ENCODE peak calls at places on chromosomes 5 and 9, in five cellular contexts. H is fibroblast of lung, J is heart left ventricle, V is astrocyte, N is cardiac muscle cell. E is an unnamed sample. For H3K27me3 and H3K36me3, the result is how much of the 10 kb centered on the place peaks cover.

GRCh38 chr9:91207889-91208651 is 153.6 kb downstream of the AUH start:
- DNase-seq in H (peak), J (no peak), V (peak), N (peak), E (no peak)

GRCh38 chr5:58094031-58094430 is 365.9 kb downstream of the PLK2 start:
- DNase-seq in H (no peak), J (no peak), V (no peak), N (no peak), E (no peak)

GRCh38 chr5:74355041-74355440 is 285.5 kb downstream of the ENC1 start:
- DNase-seq in H (no peak), J (no peak), V (no peak), N (no peak), E (no peak)

GRCh38 chr9:126788631-126789349 is 16.1 kb upstream of the ZBTB43 start:
- DNase-seq in H (peak), J (no peak), V (peak), N (no peak), E (no peak)

GRCh38 chr5:65247594-65247993 is 234.1 kb downstream of the ADAMTS6 start:
- DNase-seq in H (no peak), J (no peak), V (no peak), N (no peak), E (no peak)

GRCh38 chr5:138936225-138936967 is 61.3 kb upstream of the LRRTM2 start:
- DNase-seq in H (no peak), J (no peak), V (no peak), N (no peak), E (no peak)

GRCh38 chr5:109656829-109657228 is 32.9 kb upstream of the MAN2A1 start:
- DNase-seq in H (peak), J (peak), V (peak), N (peak), E (no peak)

GRCh38 chr9:16246785-16247184 is 623.7 kb downstream of the BNC2 start:
- DNase-seq in H (peak), J (no peak), V (no peak), N (peak), E (no peak)

GRCh38 chr5:95471922-95472321 is 80.8 kb downstream of the FAM81B start:
- DNase-seq in H (peak), J (no peak), V (peak), N (peak), E (no peak)

GRCh38 chr5:181121675-181122561 is 9.1 kb downstream of the OR2V1 start:
- DNase-seq in H (no peak), J (no peak), V (no peak), N (no peak), E (peak)

GRCh38 chr5:85293139-85293785 is 908.6 kb upstream of the EDIL3 start:
- DNase-seq in H (no peak), J (no peak), V (no peak), N (peak), E (no peak)

GRCh38 chr5:18944771-18945170 is 1043.2 kb downstream of the CDH18 start:
- DNase-seq in H (peak), J (no peak), V (peak), N (no peak), E (no peak)

GRCh38 chr9:87387351-87388055 is 110.2 kb upstream of the DAPK1 start:
- DNase-seq in H (peak), J (no peak), V (peak), N (no peak), E (no peak)

GRCh38 chr5:77893225-77893860 is 117.2 kb upstream of the TBCA start:
- DNase-seq in H (peak), J (no peak), V (peak), N (peak), E (no peak)

GRCh38 chr5:138664276-138664943 is 88.8 kb upstream of the CTNNA1 start:
- DNase-seq in H (peak), J (no peak), V (peak), N (peak), E (no peak)

GRCh38 chr9:20729545-20729944 is 45.5 kb downstream of the FOCAD start:
- DNase-seq in H (peak), J (no peak), V (peak), N (no peak), E (no peak)

GRCh38 chr5:149282027-149282965 is 10.6 kb downstream of the AFAP1L1 start:
- DNase-seq in H (no peak), J (no peak), V (no peak), N (no peak), E (no peak)

GRCh38 chr5:149283611-149284480 is 12.2 kb downstream of the AFAP1L1 start:
- DNase-seq in H (no peak), J (no peak), V (no peak), N (peak), E (no peak)

GRCh38 chr5:149284501-149284900 is 12.8 kb downstream of the AFAP1L1 start:
- DNase-seq in H (no peak), J (no peak), V (no peak), N (peak), E (no peak)

GRCh38 chr5:149280802-149281201 is 9.1 kb downstream of the AFAP1L1 start:
- DNase-seq in H (no peak), J (peak), V (no peak), N (no peak), E (no peak)

DNA sequence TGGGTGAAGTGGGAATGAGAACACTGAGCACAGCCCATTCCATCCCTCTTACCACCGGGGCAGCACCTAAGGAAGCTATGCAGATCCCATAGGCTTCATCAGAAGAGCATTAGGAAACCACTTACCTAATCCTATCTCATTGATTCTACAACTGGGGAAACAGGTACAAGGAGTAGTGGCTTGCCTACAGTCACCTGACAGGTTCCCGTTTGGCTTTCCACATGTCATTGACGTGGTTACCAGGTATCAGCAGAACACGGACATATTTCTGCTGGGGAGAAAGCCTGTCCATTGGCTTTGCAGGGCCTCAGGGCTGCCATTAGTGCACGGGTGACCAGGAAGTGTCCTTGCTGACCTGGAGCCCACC is 11.3 kb downstream of the AFAP1L1 start:
- DNase-seq in H (no peak), J (no peak), V (no peak), N (no peak), E (no peak)
- H3K27me3 ChIP-seq in H (under half), J (under half), V (under half), N (under half), E (under half)

GRCh38 chr5:177269232-177269895 is 34.2 kb downstream of the RAB24 start:
- DNase-seq in H (no peak), J (no peak), V (no peak), N (no peak), E (no peak)

GRCh38 chr5:177260961-177261360 is 42.6 kb downstream of the RAB24 start:
- DNase-seq in H (no peak), J (no peak), V (no peak), N (no peak), E (no peak)

GRCh38 chr5:177265395-177265794 is 38.1 kb downstream of the RAB24 start:
- DNase-seq in H (no peak), J (no peak), V (no peak), N (no peak), E (no peak)

GRCh38 chr5:177261510-177261909 is 42.0 kb downstream of the RAB24 start:
- DNase-seq in H (no peak), J (no peak), V (no peak), N (no peak), E (no peak)

GRCh38 chr5:177264178-177264577 is 39.3 kb downstream of the RAB24 start:
- DNase-seq in H (no peak), J (no peak), V (no peak), N (no peak), E (no peak)
- H3K36me3 ChIP-seq in H (under half), J (half or more), V (under half), N (under half), E (under half)

DNA sequence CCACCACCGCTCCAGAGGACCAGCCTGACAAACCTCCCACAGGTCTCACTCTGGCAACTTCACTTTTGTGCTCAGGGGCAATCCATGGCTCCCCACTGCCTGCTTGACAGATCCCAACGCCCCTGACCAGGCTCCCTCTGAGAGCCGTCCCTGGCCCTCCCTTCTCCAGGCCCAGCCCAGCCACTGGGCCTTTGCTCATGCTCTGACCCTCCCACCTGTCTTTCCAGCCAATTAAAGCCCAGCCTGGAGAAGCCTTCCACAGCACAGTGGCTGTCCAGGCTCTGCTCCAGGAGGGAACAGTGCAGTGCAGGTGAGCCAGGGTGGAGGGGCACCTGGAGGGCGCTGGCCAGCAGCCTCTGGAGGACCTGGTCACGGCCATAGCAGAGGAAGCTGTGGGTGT is 3.3 kb downstream of the ENTPD2 start:
- DNase-seq in H (no peak), J (no peak), V (no peak), N (no peak), E (no peak)
- H3K27me3 ChIP-seq in H (under half), J (under half), V (under half), N (half or more), E (half or more)

GRCh38 chr5:172351240-172351778 is 67.7 kb upstream of the UBTD2 start:
- DNase-seq in H (no peak), J (no peak), V (no peak), N (no peak), E (no peak)
- H3K36me3 ChIP-seq in H (under half), J (under half), V (half or more), N (under half), E (under half)

GRCh38 chr5:176797456-176798093 is 12.8 kb upstream of the UNC5A start:
- DNase-seq in H (no peak), J (no peak), V (no peak), N (no peak), E (peak)
- H3K27me3 ChIP-seq in H (under half), J (under half), V (under half), N (under half), E (under half)

GRCh38 chr9:128523199-128523925 is 18.8 kb downstream of the GLE1 start:
- DNase-seq in H (peak), J (peak), V (peak), N (peak), E (peak)
- H3K36me3 ChIP-seq in H (under half), J (half or more), V (under half), N (under half), E (under half)

DNA sequence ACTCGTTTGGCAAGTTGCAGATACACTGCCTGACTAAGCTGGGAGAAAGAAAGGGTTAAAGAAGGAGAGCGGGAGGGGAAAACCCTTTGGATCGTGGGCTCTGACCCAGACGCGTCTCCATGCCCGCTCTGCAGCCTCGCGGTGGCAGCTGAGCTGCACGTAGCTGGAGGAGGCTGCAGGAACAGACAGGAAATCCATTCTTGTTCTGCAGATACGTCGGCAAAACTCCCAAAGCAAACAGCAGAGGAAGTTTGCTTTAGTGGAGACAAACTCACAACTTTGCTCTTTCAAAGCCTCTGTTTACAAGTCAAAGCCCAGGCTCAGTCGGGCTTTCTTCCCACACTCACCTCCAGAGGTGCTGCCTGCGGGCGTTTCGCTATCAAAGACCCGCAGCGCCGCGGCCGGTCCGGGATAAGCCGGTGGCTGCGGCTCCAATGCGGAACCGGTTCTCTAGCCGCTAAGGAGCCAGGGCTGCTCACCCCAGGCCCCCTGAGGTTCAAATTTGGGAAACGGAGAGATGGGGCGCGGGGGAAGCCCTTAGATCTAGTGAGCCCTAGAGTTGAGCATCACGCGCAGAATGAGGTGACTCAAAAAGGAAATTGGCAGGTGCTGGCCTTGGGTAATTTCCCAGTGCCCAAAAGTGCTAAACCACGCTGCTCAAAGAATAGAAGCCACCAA is 60.7 kb downstream of the MAT2B start:
- DNase-seq in H (peak), J (no peak), V (no peak), N (peak), E (peak)
- H3K27me3 ChIP-seq in H (under half), J (under half), V (under half), N (under half), E (under half)

GRCh38 chr9:69637801-69638200 is 34.4 kb downstream of the APBA1 start:
- DNase-seq in H (peak), J (no peak), V (peak), N (peak), E (no peak)
- H3K36me3 ChIP-seq in H (under half), J (under half), V (under half), N (under half), E (under half)

E was measured in H7.